ENCODE peak calls at places on chromosome 12, in five cellular contexts. One of them, this sample, is unnamed.

GRCh38 chr12:109783965-109784244 is 49.3 kb downstream of the TRPV4 start:
- DNase-seq in uterus: no peak
- DNase-seq in heart left ventricle: no peak
- DNase-seq in K562: no peak
- DNase-seq in GM12878: no peak
- DNase-seq in this sample: no peak

GRCh38 chr12:28212182-28212581 is 21.9 kb downstream of the CCDC91 start:
- DNase-seq in uterus: no peak
- DNase-seq in heart left ventricle: no peak
- DNase-seq in K562: no peak
- DNase-seq in GM12878: no peak
- DNase-seq in this sample: no peak

GRCh38 chr12:5135126-5135525 is 91.4 kb downstream of the KCNA5 start:
- DNase-seq in uterus: no peak
- DNase-seq in heart left ventricle: no peak
- DNase-seq in K562: no peak
- DNase-seq in GM12878: no peak
- DNase-seq in this sample: no peak

GRCh38 chr12:128856791-128857078 is 3.5 kb downstream of the GLT1D1 start:
- DNase-seq in uterus: no peak
- DNase-seq in heart left ventricle: no peak
- DNase-seq in K562: no peak
- DNase-seq in GM12878: no peak
- DNase-seq in this sample: no peak

GRCh38 chr12:14691560-14691959 is 4.8 kb downstream of the GUCY2C start:
- DNase-seq in uterus: peak
- DNase-seq in heart left ventricle: peak
- DNase-seq in K562: no peak
- DNase-seq in GM12878: no peak
- DNase-seq in this sample: no peak

GRCh38 chr12:42968426-42968825 is 378.9 kb upstream of the PRICKLE1 start:
- DNase-seq in uterus: no peak
- DNase-seq in heart left ventricle: no peak
- DNase-seq in K562: no peak
- DNase-seq in GM12878: no peak
- DNase-seq in this sample: no peak

GRCh38 chr12:85835810-85836715 is at the start of gene RASSF9:
- DNase-seq in uterus: peak
- DNase-seq in heart left ventricle: peak
- DNase-seq in K562: no peak
- DNase-seq in GM12878: no peak
- DNase-seq in this sample: no peak

GRCh38 chr12:47087088-47087688 is 7.4 kb upstream of the AMIGO2 start:
- DNase-seq in uterus: no peak
- DNase-seq in heart left ventricle: no peak
- DNase-seq in K562: no peak
- DNase-seq in GM12878: no peak
- DNase-seq in this sample: no peak

GRCh38 chr12:51262758-51263177 is 7.4 kb downstream of the SMAGP start:
- DNase-seq in uterus: peak
- DNase-seq in heart left ventricle: no peak
- DNase-seq in K562: peak
- DNase-seq in GM12878: no peak
- DNase-seq in this sample: peak

DNA sequence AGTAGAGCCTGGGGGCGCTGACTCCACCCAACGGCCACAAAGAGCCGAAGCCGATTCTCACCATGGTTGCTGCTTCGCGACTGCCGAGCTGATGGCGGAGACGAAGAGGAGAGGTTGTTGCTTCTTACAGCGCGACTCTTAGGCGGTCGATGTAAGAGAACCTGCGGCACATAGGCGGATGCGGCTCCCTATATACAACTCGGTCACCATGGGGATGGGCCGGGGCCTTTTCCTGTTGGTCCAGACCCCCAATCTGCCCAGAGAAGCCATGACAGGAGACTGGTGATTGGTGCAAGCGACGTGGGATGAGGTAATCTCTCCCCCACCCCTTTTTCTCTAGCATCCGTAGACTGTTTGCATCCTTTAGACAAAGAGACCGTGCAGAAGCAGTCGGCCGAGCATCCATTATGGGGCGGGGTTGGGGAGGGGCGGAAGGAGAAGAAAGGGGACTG is at the start of gene TUBA1A:
- DNase-seq in uterus: peak
- DNase-seq in heart left ventricle: peak
- DNase-seq in K562: peak
- DNase-seq in GM12878: peak
- DNase-seq in this sample: peak
- TF ChIP-seq POLR2A in uterus: peak
- TF ChIP-seq POLR2A in heart left ventricle: peak
- TF ChIP-seq POLR2A in K562: no peak
- TF ChIP-seq POLR2A in GM12878: peak
- TF ChIP-seq POLR2A in this sample: peak

GRCh38 chr12:104187446-104188155 is 28.0 kb upstream of the TXNRD1 start:
- DNase-seq in uterus: no peak
- DNase-seq in heart left ventricle: no peak
- DNase-seq in K562: no peak
- DNase-seq in GM12878: no peak
- DNase-seq in this sample: no peak
- TF ChIP-seq POLR2A in uterus: no peak
- TF ChIP-seq POLR2A in heart left ventricle: no peak
- TF ChIP-seq POLR2A in K562: no peak
- TF ChIP-seq POLR2A in GM12878: no peak
- TF ChIP-seq POLR2A in this sample: no peak

GRCh38 chr12:66188584-66189475 is at the start of gene IRAK3:
- DNase-seq in uterus: peak
- DNase-seq in heart left ventricle: peak
- DNase-seq in K562: no peak
- DNase-seq in GM12878: no peak
- DNase-seq in this sample: no peak
- TF ChIP-seq POLR2A in uterus: peak
- TF ChIP-seq POLR2A in heart left ventricle: peak
- TF ChIP-seq POLR2A in K562: no peak
- TF ChIP-seq POLR2A in GM12878: peak
- TF ChIP-seq POLR2A in this sample: no peak

GRCh38 chr12:57769594-57769993 is 2.3 kb downstream of the METTL1 start:
- DNase-seq in uterus: no peak
- DNase-seq in heart left ventricle: no peak
- DNase-seq in K562: no peak
- DNase-seq in GM12878: no peak
- DNase-seq in this sample: no peak

GRCh38 chr12:57771271-57771872 is 533 bp downstream of the METTL1 start:
- DNase-seq in uterus: peak
- DNase-seq in heart left ventricle: peak
- DNase-seq in K562: peak
- DNase-seq in GM12878: peak
- DNase-seq in this sample: peak

GRCh38 chr12:57770734-57771133 is 1.2 kb downstream of the METTL1 start:
- DNase-seq in uterus: no peak
- DNase-seq in heart left ventricle: no peak
- DNase-seq in K562: no peak
- DNase-seq in GM12878: no peak
- DNase-seq in this sample: no peak

GRCh38 chr12:57772429-57773322 is at the start of gene EEF1AKMT3:
- DNase-seq in uterus: peak
- DNase-seq in heart left ventricle: peak
- DNase-seq in K562: peak
- DNase-seq in GM12878: no peak
- DNase-seq in this sample: peak

DNA sequence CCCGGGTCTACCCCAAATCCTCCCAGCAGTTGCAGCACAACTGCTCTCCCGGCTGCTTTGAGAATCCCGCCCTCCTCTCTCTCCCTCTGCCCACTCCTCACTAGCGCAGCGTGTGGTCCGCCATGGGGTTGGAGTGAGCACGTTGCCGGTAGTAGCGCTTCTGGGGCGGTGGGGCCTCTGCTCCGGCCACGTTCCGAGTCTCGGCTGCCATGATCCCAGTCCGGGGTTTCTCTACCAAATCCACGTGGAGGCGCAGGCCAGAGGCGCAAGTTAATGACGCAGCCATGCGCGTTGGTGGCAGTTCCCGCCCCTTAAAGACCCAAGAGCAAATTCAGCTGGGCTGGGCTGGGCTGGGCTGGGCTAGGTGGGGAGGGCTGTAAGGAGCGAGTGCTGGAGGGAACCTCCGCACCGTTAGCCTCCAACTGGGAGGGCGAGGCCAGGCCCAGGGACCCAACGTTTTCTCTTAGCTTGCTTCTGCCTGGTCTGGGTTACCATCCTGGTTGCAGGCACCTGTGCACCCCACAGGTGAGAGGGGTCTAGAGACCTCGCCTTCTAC is at the start of gene METTL1:
- DNase-seq in uterus: peak
- DNase-seq in heart left ventricle: peak
- DNase-seq in K562: peak
- DNase-seq in GM12878: peak
- DNase-seq in this sample: peak
- TF ChIP-seq POLR2A in uterus: no peak
- TF ChIP-seq POLR2A in heart left ventricle: peak
- TF ChIP-seq POLR2A in K562: peak
- TF ChIP-seq POLR2A in GM12878: peak
- TF ChIP-seq POLR2A in this sample: peak

GRCh38 chr12:106248177-106248848 is 493 bp upstream of the CKAP4 start:
- DNase-seq in uterus: peak
- DNase-seq in heart left ventricle: peak
- DNase-seq in K562: no peak
- DNase-seq in GM12878: no peak
- DNase-seq in this sample: peak
- TF ChIP-seq POLR2A in uterus: no peak
- TF ChIP-seq POLR2A in heart left ventricle: no peak
- TF ChIP-seq POLR2A in K562: no peak
- TF ChIP-seq POLR2A in GM12878: peak
- TF ChIP-seq POLR2A in this sample: no peak

GRCh38 chr12:119178544-119179334 is at the start of gene HSPB8:
- DNase-seq in uterus: peak
- DNase-seq in heart left ventricle: peak
- DNase-seq in K562: peak
- DNase-seq in GM12878: no peak
- DNase-seq in this sample: peak
- TF ChIP-seq POLR2A in uterus: peak
- TF ChIP-seq POLR2A in heart left ventricle: peak
- TF ChIP-seq POLR2A in K562: no peak
- TF ChIP-seq POLR2A in GM12878: no peak
- TF ChIP-seq POLR2A in this sample: peak

GRCh38 chr12:132491349-132491663 is 1.4 kb downstream of the FBRSL1 start:
- DNase-seq in uterus: no peak
- DNase-seq in heart left ventricle: no peak
- DNase-seq in K562: no peak
- DNase-seq in GM12878: no peak
- DNase-seq in this sample: no peak
- TF ChIP-seq POLR2A in uterus: no peak
- TF ChIP-seq POLR2A in heart left ventricle: no peak
- TF ChIP-seq POLR2A in K562: no peak
- TF ChIP-seq POLR2A in GM12878: no peak
- TF ChIP-seq POLR2A in this sample: no peak

DNA sequence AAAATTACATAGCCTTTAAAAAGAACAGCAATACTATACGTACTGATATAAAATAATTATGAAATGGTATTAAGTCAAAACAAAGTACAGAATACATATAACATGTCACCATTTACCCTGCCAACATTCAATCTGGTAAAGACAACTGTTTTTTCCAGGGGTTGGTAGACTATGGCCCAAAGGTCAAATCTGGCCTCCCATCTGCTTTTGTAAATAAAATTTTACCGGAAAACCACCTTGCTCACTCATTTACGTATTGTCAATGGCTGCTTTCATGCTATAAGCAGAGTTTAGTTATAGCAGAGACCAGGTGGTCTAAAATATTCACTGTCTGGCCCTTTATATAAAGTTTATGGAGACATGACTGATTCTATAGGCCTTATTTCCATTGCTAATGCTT is 14.0 kb downstream of the CEP290 start:
- DNase-seq in uterus: no peak
- DNase-seq in heart left ventricle: no peak
- DNase-seq in K562: no peak
- DNase-seq in GM12878: no peak
- DNase-seq in this sample: no peak
- TF ChIP-seq POLR2A in uterus: no peak
- TF ChIP-seq POLR2A in heart left ventricle: no peak
- TF ChIP-seq POLR2A in K562: no peak
- TF ChIP-seq POLR2A in GM12878: no peak
- TF ChIP-seq POLR2A in this sample: no peak

GRCh38 chr12:32535260-32535999 is 136.1 kb downstream of the FGD4 start:
- DNase-seq in uterus: peak
- DNase-seq in heart left ventricle: peak
- DNase-seq in K562: peak
- DNase-seq in GM12878: no peak
- DNase-seq in this sample: peak
- TF ChIP-seq POLR2A in uterus: no peak
- TF ChIP-seq POLR2A in heart left ventricle: no peak
- TF ChIP-seq POLR2A in K562: no peak
- TF ChIP-seq POLR2A in GM12878: no peak
- TF ChIP-seq POLR2A in this sample: no peak

DNA sequence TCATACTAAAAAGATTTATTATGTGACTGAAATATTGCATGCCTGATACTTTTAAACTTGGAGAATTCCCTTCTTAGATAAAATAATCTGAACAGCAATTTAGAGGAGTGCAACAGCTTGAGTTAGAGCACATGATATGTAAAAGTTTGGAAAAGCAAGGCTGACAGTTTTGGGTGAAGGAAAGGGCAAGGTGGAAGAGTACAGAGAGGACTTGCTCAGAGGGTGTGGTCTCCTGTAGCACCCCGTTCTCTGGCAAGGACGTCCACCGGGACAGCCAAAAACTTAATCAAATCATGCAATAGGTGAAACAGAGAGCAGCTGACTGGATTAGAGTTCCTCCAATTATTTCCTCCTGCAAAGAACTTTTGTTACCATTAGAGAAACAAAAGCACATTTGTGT is 65.2 kb upstream of the PDZRN4 start:
- DNase-seq in uterus: no peak
- DNase-seq in heart left ventricle: no peak
- DNase-seq in K562: no peak
- DNase-seq in GM12878: no peak
- DNase-seq in this sample: no peak
- TF ChIP-seq POLR2A in uterus: no peak
- TF ChIP-seq POLR2A in heart left ventricle: no peak
- TF ChIP-seq POLR2A in K562: no peak
- TF ChIP-seq POLR2A in GM12878: no peak
- TF ChIP-seq POLR2A in this sample: no peak